ENCODE peak calls at places on chromosome 9, in ten cellular contexts. C is tibial artery, T is Peyer's patch, N is fibroblast of lung, A is ascending aorta, W is ovary, D is neural progenitor cell, P is SK-N-SH, Q is IMR-90, J is right cardiac atrium. I is an unnamed sample.

GRCh38 chr9:7137040-7137439 is 379.3 kb downstream of the KDM4C start:
- DNase-seq in C (no peak), T (no peak), N (no peak), A (no peak), W (no peak), D (no peak), P (no peak), Q (no peak), J (no peak), I (peak)

GRCh38 chr9:37693265-37693664 is 42.5 kb downstream of the FRMPD1 start:
- DNase-seq in C (no peak), T (no peak), N (no peak), A (no peak), W (no peak), D (no peak), P (no peak), Q (peak), J (no peak), I (peak)

GRCh38 chr9:12843735-12844134 is 68.9 kb downstream of the LURAP1L start:
- DNase-seq in C (no peak), T (no peak), N (peak), A (no peak), W (no peak), D (no peak), P (no peak), Q (peak), J (no peak), I (no peak)

GRCh38 chr9:4665357-4665756 is 923 bp downstream of the SPATA6L start:
- DNase-seq in C (no peak), T (no peak), N (peak), A (no peak), W (no peak), D (no peak), P (peak), Q (peak), J (no peak), I (peak)

GRCh38 chr9:27943544-27943943 is 370.3 kb upstream of the C9orf72 start:
- DNase-seq in C (no peak), T (no peak), N (no peak), A (no peak), W (no peak), D (peak), P (no peak), Q (no peak), J (no peak), I (no peak)

GRCh38 chr9:81718244-81718643 is 28.9 kb upstream of the TLE1 start:
- DNase-seq in C (no peak), T (no peak), N (no peak), A (no peak), W (no peak), D (no peak), P (no peak), Q (no peak), J (no peak), I (no peak)

GRCh38 chr9:116460026-116460425 is 227.1 kb upstream of the TRIM32 start:
- DNase-seq in C (no peak), T (no peak), N (no peak), A (no peak), W (no peak), D (no peak), P (no peak), Q (no peak), J (no peak), I (no peak)

GRCh38 chr9:112945620-112946208 is 55.0 kb upstream of the SLC46A2 start:
- DNase-seq in C (no peak), T (no peak), N (no peak), A (no peak), W (no peak), D (peak), P (peak), Q (no peak), J (no peak), I (no peak)

GRCh38 chr9:113875917-113876805 is at the start of gene ZNF618:
- DNase-seq in C (no peak), T (peak), N (no peak), A (peak), W (peak), D (peak), P (peak), Q (no peak), J (peak), I (peak)

GRCh38 chr9:105712297-105712696 is 18.0 kb downstream of the TMEM38B start:
- DNase-seq in C (no peak), T (no peak), N (no peak), A (no peak), W (no peak), D (no peak), P (no peak), Q (no peak), J (no peak), I (no peak)

DNA sequence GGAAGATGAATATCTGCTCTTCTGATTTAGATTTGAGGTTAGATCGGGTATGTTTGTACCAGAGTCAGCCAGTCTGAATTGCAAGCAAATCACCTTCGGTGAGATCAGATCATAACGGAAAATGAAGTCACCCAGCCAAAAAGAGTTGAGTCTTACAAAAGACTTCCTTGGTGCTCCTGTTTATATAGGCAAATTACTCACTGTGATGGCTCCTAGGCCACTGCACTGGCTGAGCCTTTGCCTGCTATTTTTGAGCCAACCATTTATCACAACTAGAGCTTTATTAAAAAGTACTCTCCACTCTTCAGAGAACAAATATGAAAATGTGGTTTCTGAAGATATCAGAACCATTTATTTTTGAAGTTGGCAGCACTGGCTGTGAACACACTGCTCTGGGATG is 277.7 kb upstream of the PCSK5 start:
- DNase-seq in C (no peak), T (no peak), N (peak), A (peak), W (no peak), D (no peak), P (no peak), Q (no peak), J (no peak), I (no peak)
- H3K4me3 ChIP-seq in C (no peak), T (no peak), N (no peak), A (no peak), W (no peak), D (no peak), P (no peak), Q (no peak), J (no peak), I (no peak)

DNA sequence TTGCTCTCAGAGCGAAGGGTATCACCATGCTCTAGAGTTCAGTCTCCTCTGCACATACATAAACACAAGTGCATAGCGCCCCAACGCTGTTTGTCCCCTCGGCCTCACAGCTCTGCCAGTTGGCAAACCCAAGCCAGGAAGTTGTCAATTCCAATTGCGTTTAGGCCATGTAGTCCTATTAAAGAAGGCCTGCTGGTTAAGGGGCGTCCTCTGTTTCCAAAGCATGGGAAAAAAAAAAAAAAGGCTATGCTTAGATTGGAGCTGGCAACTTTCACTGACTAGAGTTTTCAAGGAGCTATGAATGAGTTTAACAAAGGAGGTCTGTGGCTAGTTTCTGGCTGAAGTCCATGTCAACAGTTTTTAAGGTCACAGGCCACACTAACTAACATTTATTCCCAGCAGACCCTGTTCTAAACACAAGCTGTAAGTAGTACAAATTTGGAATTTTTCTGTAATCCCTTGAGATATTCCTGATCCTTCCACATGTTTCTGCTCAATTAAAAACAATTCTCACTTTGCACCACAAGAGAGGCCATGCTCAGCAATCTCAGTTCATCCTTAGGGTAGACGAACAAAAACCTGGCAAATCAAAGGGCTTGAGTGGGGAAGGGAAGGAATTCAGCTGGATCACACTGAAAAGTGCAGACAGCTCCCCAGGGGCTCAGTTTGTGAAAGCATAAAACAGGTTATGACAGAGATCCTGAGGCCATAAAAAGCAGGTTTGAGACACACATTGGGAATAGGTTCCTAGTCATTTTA is 187.7 kb downstream of the DENND1A start:
- DNase-seq in C (peak), T (no peak), N (peak), A (no peak), W (peak), D (peak), P (no peak), Q (peak), J (peak), I (no peak)
- H3K4me3 ChIP-seq in C (no peak), T (no peak), N (no peak), A (peak), W (no peak), D (no peak), P (no peak), Q (no peak), J (no peak), I (no peak)

DNA sequence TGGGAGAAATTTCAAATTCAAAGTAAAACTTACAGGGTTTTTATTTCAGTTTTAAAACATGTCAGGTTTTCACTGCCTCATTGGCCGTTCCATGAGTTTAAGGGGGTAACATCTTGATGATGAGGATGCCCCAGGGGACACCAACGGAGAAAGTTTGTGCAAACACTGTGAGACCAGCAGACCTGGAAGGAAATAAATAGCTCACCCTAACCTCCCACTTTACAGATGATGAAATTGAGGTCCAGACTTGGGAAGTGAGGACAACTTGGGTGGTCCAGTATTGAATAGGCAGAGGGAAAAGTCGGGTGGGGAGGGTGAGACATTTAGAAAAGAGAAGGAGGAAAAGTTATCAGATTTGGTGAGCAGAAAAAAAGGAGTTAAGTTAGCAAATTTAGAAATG is 125.3 kb downstream of the GAS1 start:
- DNase-seq in C (no peak), T (no peak), N (no peak), A (no peak), W (no peak), D (no peak), P (no peak), Q (no peak), J (no peak), I (no peak)
- H3K4me3 ChIP-seq in C (no peak), T (no peak), N (no peak), A (no peak), W (no peak), D (no peak), P (no peak), Q (no peak), J (no peak), I (no peak)

DNA sequence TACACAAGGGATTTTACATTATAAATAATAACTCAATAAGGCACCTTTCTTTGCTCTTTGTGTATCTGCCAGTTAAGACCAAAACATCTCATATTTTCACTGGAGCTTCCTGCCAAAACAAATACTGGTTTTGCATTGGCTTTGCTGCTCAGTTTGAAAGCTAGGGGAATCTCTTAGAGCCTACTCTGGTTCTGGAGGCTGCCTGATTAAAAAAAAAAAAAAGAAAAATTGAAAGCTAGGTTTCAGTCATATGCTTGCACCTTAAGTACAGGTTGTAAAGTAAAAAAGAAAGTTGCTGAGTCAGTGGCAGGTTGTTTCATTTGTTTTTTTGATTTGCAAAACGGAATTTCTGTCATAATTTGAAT is 2.3 kb downstream of the DENND4C start:
- DNase-seq in C (no peak), T (no peak), N (peak), A (no peak), W (no peak), D (no peak), P (peak), Q (peak), J (no peak), I (peak)
- H3K4me3 ChIP-seq in C (peak), T (peak), N (peak), A (peak), W (peak), D (peak), P (peak), Q (no peak), J (peak), I (peak)